ENCODE peak calls at places on chromosome 18, in four cellular contexts. E is ovary; A is stimulated activated CD4-positive, alpha-beta T cell treated with anti-CD3 and anti-CD28 coated beads, Interleukin-15, amount 100 ng/mL, for 1 hour; S is A549. F is an unnamed sample.

GRCh38 chr18:37484893-37485834 is 80.4 kb downstream of the CELF4 start:
- DNase-seq in S (peak), A (no peak), E (peak), F (peak)

GRCh38 chr18:75208055-75208835 is 694 bp downstream of the PTGR3 start:
- DNase-seq in A (no peak), S (no peak), E (peak), F (no peak)

GRCh38 chr18:580154-580553 is at the start of gene CETN1:
- DNase-seq in E (no peak), A (no peak), S (no peak), F (no peak)

GRCh38 chr18:13537022-13537780 is 189.2 kb downstream of the FAM210A start:
- DNase-seq in A (no peak), E (no peak), S (no peak), F (no peak)

GRCh38 chr18:31819106-31819924 is 58.6 kb upstream of the SLC25A52 start:
- DNase-seq in A (no peak), S (peak), E (no peak), F (peak)

GRCh38 chr18:54303408-54303807 is 34.1 kb downstream of the POLI start:
- DNase-seq in S (no peak), E (no peak), A (no peak), F (no peak)

GRCh38 chr18:11759456-11759855 is 70.4 kb downstream of the GNAL start:
- DNase-seq in A (no peak), E (no peak), S (no peak), F (no peak)

GRCh38 chr18:25568926-25569325 is 217.0 kb upstream of the ZNF521 start:
- DNase-seq in A (no peak), E (no peak), S (no peak), F (no peak)

GRCh38 chr18:47872426-47872825 is 58.0 kb downstream of the SMAD2 start:
- DNase-seq in A (no peak), E (no peak), S (no peak), F (no peak)

GRCh38 chr18:7617738-7618422 is 50.8 kb downstream of the PTPRM start:
- DNase-seq in E (no peak), A (no peak), S (no peak), F (no peak)

GRCh38 chr18:48896875-48897511 is 53.8 kb downstream of the SMAD7 start:
- DNase-seq in E (peak), S (no peak), A (no peak), F (no peak)

GRCh38 chr18:73638709-73639108 is 508.9 kb downstream of the FBXO15 start:
- DNase-seq in E (no peak), A (no peak), S (no peak), F (no peak)

GRCh38 chr18:50649821-50650220 is 89.9 kb downstream of the MAPK4 start:
- DNase-seq in E (peak), A (no peak), S (no peak), F (no peak)

GRCh38 chr18:73948497-73948896 is 199.1 kb downstream of the FBXO15 start:
- DNase-seq in E (no peak), A (no peak), S (no peak), F (no peak)

GRCh38 chr18:23798249-23798648 is 109.0 kb downstream of the LAMA3 start:
- DNase-seq in A (no peak), E (no peak), S (no peak), F (no peak)

GRCh38 chr18:12233378-12233777 is 20.8 kb upstream of the CIDEA start:
- DNase-seq in E (no peak), S (no peak), A (no peak), F (no peak)

GRCh38 chr18:51234117-51235010 is 36.9 kb upstream of the MEX3C start:
- DNase-seq in A (no peak), E (no peak), S (no peak), F (no peak)

GRCh38 chr18:27861539-27861938 is 315.4 kb downstream of the CDH2 start:
- DNase-seq in S (no peak), A (no peak), E (no peak), F (peak)

GRCh38 chr18:3982541-3982940 is 472.6 kb downstream of the DLGAP1 start:
- DNase-seq in E (no peak), S (no peak), A (no peak), F (no peak)

GRCh38 chr18:79625195-79625923 is 54.2 kb upstream of the CTDP1 start:
- DNase-seq in A (no peak), S (no peak), E (peak), F (no peak)

GRCh38 chr18:51009071-51009470 is 20.9 kb upstream of the SMAD4 start:
- DNase-seq in S (no peak), A (no peak), E (no peak), F (no peak)

GRCh38 chr18:61901334-61901986 is 8.7 kb upstream of the RNF152 start:
- DNase-seq in S (peak), E (peak), A (no peak), F (peak)

GRCh38 chr18:68519341-68519740 is 195.6 kb downstream of the TMX3 start:
- DNase-seq in A (no peak), E (no peak), S (no peak), F (no peak)

GRCh38 chr18:54531402-54532065 is 59.5 kb upstream of the DYNAP start:
- DNase-seq in S (no peak), E (no peak), A (no peak), F (no peak)

GRCh38 chr18:40939636-40940035 is 1015.4 kb upstream of the PIK3C3 start:
- DNase-seq in A (no peak), S (no peak), E (no peak), F (no peak)

GRCh38 chr18:11747731-11748130 is 58.7 kb downstream of the GNAL start:
- DNase-seq in A (no peak), E (no peak), S (no peak), F (no peak)

GRCh38 chr18:48991299-48992055 is 40.7 kb upstream of the SMAD7 start:
- DNase-seq in A (no peak), S (no peak), E (no peak), F (no peak)

GRCh38 chr18:49601211-49601610 is 39.4 kb downstream of the LIPG start:
- DNase-seq in S (no peak), E (no peak), A (no peak), F (no peak)

GRCh38 chr18:9417081-9417841 is 58.1 kb upstream of the RALBP1 start:
- DNase-seq in E (peak), S (no peak), A (no peak), F (no peak)

GRCh38 chr18:2515908-2516625 is 55.2 kb downstream of the METTL4 start:
- DNase-seq in S (peak), A (no peak), E (no peak), F (no peak)

GRCh38 chr18:48829443-48830149 is 121.2 kb downstream of the SMAD7 start:
- DNase-seq in A (no peak), S (no peak), E (peak), F (no peak)

GRCh38 chr18:46416706-46417638 is 240.0 kb downstream of the LOXHD1 start:
- DNase-seq in A (no peak), E (no peak), S (no peak), F (no peak)

GRCh38 chr18:46334200-46334553 is 230.0 kb downstream of the HAUS1 start:
- DNase-seq in S (no peak), E (no peak), A (no peak), F (no peak)

GRCh38 chr18:12858961-12859360 is 25.1 kb downstream of the PTPN2 start:
- DNase-seq in S (no peak), A (no peak), E (no peak), F (no peak)

GRCh38 chr18:25621144-25621543 is 269.2 kb upstream of the ZNF521 start:
- DNase-seq in S (no peak), E (no peak), A (no peak), F (no peak)

GRCh38 chr18:54165450-54165849 is 59.0 kb downstream of the MBD2 start:
- DNase-seq in S (no peak), A (no peak), E (no peak), F (no peak)

GRCh38 chr18:23528580-23529472 is 25.5 kb downstream of the RMC1 start:
- DNase-seq in A (no peak), E (no peak), S (no peak), F (no peak)

GRCh38 chr18:23512641-23513040 is 9.3 kb downstream of the RMC1 start:
- DNase-seq in A (no peak), E (no peak), S (no peak), F (no peak)

GRCh38 chr18:31648966-31649429 is 35.4 kb downstream of the B4GALT6 start:
- DNase-seq in A (no peak), E (no peak), S (peak), F (no peak)